ENCODE peak calls at places on chromosomes 3 and 15, in four cellular contexts. One of them, this sample, is unnamed. For H3K36me3, the result is how much of the 10 kb centered on the place peaks cover.

GRCh38 chr3:118987466-118987865 is 47.2 kb downstream of the IGSF11 start:
- DNase-seq in A673: peak
- DNase-seq in Panc1: no peak
- DNase-seq in body of pancreas: peak
- DNase-seq in this sample: peak

GRCh38 chr3:191328383-191328962 is 721 bp upstream of the CCDC50 start:
- DNase-seq in body of pancreas: no peak
- DNase-seq in A673: no peak
- DNase-seq in Panc1: no peak
- DNase-seq in this sample: no peak

GRCh38 chr3:174162550-174162949 is 696.6 kb upstream of the NAALADL2 start:
- DNase-seq in Panc1: no peak
- DNase-seq in A673: no peak
- DNase-seq in body of pancreas: no peak
- DNase-seq in this sample: no peak

GRCh38 chr3:110067527-110067926 is 730.2 kb upstream of the DPPA4 start:
- DNase-seq in body of pancreas: no peak
- DNase-seq in Panc1: no peak
- DNase-seq in A673: no peak
- DNase-seq in this sample: no peak

GRCh38 chr3:134419214-134419965 is 45.1 kb upstream of the AMOTL2 start:
- DNase-seq in body of pancreas: peak
- DNase-seq in A673: no peak
- DNase-seq in Panc1: no peak
- DNase-seq in this sample: no peak

GRCh38 chr3:56303508-56303907 is 164.8 kb downstream of the ERC2 start:
- DNase-seq in body of pancreas: no peak
- DNase-seq in A673: peak
- DNase-seq in Panc1: no peak
- DNase-seq in this sample: peak

GRCh38 chr3:126913524-126913923 is 69.4 kb upstream of the PLXNA1 start:
- DNase-seq in A673: no peak
- DNase-seq in body of pancreas: no peak
- DNase-seq in Panc1: no peak
- DNase-seq in this sample: no peak

GRCh38 chr3:69791919-69792399 is 52.7 kb downstream of the MITF start:
- DNase-seq in Panc1: no peak
- DNase-seq in A673: no peak
- DNase-seq in body of pancreas: no peak
- DNase-seq in this sample: no peak

GRCh38 chr3:47010910-47011309 is 31.4 kb downstream of the NBEAL2 start:
- DNase-seq in Panc1: no peak
- DNase-seq in body of pancreas: no peak
- DNase-seq in A673: no peak
- DNase-seq in this sample: no peak

GRCh38 chr3:44960387-44961026 is 15.5 kb downstream of the ZDHHC3 start:
- DNase-seq in A673: no peak
- DNase-seq in body of pancreas: no peak
- DNase-seq in Panc1: no peak
- DNase-seq in this sample: no peak

GRCh38 chr3:112979244-112979832 is 4.4 kb upstream of the CD200R1 start:
- DNase-seq in Panc1: no peak
- DNase-seq in body of pancreas: no peak
- DNase-seq in A673: peak
- DNase-seq in this sample: peak

GRCh38 chr3:127073931-127074820 is 91.3 kb downstream of the PLXNA1 start:
- DNase-seq in A673: no peak
- DNase-seq in body of pancreas: no peak
- DNase-seq in Panc1: no peak
- DNase-seq in this sample: no peak

GRCh38 chr3:17678116-17678741 is 64.2 kb downstream of the TBC1D5 start:
- DNase-seq in Panc1: no peak
- DNase-seq in body of pancreas: no peak
- DNase-seq in A673: no peak
- DNase-seq in this sample: no peak

GRCh38 chr3:22922317-22922716 is 280.8 kb upstream of the UBE2E2 start:
- DNase-seq in body of pancreas: no peak
- DNase-seq in A673: no peak
- DNase-seq in Panc1: no peak
- DNase-seq in this sample: no peak

GRCh38 chr3:130829575-130829947 is 64.3 kb upstream of the ATP2C1 start:
- DNase-seq in Panc1: no peak
- DNase-seq in A673: no peak
- DNase-seq in body of pancreas: no peak
- DNase-seq in this sample: no peak

DNA sequence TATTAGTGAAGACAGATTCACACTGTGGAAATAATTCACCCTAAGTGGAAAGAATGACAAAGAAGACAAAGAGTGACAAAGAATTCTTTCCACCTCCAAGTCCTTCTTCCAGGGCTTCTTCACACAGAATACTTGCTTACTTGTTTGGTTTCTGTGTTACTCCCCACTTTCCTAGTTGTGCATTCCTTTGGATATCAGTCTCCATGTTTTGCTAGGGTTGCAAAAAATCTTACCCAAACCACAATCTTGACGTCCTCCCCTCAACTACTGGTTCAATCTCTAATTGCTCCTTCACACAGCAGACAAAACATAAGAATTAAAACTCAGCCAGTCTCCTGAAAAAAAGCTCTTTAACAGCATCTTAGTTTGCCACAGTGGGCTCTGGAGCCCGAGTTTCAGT is 297.6 kb upstream of the CHRNA7 start:
- DNase-seq in Panc1: no peak
- DNase-seq in A673: no peak
- DNase-seq in body of pancreas: no peak
- DNase-seq in this sample: no peak
- H3K36me3 ChIP-seq in Panc1: under half
- H3K36me3 ChIP-seq in A673: under half
- H3K36me3 ChIP-seq in body of pancreas: under half
- H3K36me3 ChIP-seq in this sample: under half

GRCh38 chr3:15682766-15683165 is 81.2 kb downstream of the BTD start:
- DNase-seq in A673: no peak
- DNase-seq in Panc1: no peak
- DNase-seq in body of pancreas: no peak
- DNase-seq in this sample: no peak
- H3K36me3 ChIP-seq in A673: under half
- H3K36me3 ChIP-seq in Panc1: under half
- H3K36me3 ChIP-seq in body of pancreas: under half
- H3K36me3 ChIP-seq in this sample: under half

GRCh38 chr15:100847194-100847593 is 32.4 kb upstream of the ALDH1A3 start:
- DNase-seq in A673: no peak
- DNase-seq in Panc1: no peak
- DNase-seq in body of pancreas: no peak
- DNase-seq in this sample: no peak

GRCh38 chr15:100842756-100843730 is 36.6 kb upstream of the ALDH1A3 start:
- DNase-seq in Panc1: no peak
- DNase-seq in A673: no peak
- DNase-seq in body of pancreas: no peak
- DNase-seq in this sample: no peak

GRCh38 chr15:100844778-100845177 is 34.9 kb upstream of the ALDH1A3 start:
- DNase-seq in body of pancreas: no peak
- DNase-seq in A673: no peak
- DNase-seq in Panc1: no peak
- DNase-seq in this sample: no peak

GRCh38 chr15:100841426-100841825 is 38.2 kb upstream of the ALDH1A3 start:
- DNase-seq in Panc1: no peak
- DNase-seq in body of pancreas: no peak
- DNase-seq in A673: no peak
- DNase-seq in this sample: no peak

DNA sequence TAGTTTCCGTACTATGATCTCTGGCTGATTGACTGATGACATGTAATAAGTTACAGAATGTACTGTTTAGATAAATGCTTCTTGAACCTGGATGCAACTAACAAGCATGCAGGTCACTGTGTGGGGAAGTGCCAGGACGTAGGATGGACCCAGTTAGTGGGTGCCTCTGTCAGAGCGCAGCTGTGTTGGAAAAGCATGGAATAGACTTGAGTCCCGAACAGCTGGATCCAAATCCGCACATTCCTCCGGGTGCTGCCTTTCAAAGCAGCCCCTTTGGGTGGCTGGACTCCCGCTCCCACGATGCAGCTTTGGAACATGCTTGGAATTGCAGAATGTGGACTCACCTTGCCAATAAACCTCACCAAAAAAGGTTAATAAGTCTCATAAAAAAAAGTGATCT is 35.5 kb upstream of the ALDH1A3 start:
- DNase-seq in Panc1: no peak
- DNase-seq in A673: no peak
- DNase-seq in body of pancreas: no peak
- DNase-seq in this sample: no peak
- H3K36me3 ChIP-seq in Panc1: under half
- H3K36me3 ChIP-seq in A673: under half
- H3K36me3 ChIP-seq in body of pancreas: under half
- H3K36me3 ChIP-seq in this sample: under half

GRCh38 chr3:3141939-3142338 is 15.2 kb downstream of the TRNT1 start:
- DNase-seq in Panc1: no peak
- DNase-seq in body of pancreas: no peak
- DNase-seq in A673: no peak
- DNase-seq in this sample: no peak

GRCh38 chr3:3133490-3133889 is 6.8 kb downstream of the TRNT1 start:
- DNase-seq in A673: peak
- DNase-seq in Panc1: no peak
- DNase-seq in body of pancreas: no peak
- DNase-seq in this sample: no peak

GRCh38 chr3:3134750-3135448 is 8.2 kb downstream of the TRNT1 start:
- DNase-seq in A673: no peak
- DNase-seq in body of pancreas: no peak
- DNase-seq in Panc1: no peak
- DNase-seq in this sample: no peak

GRCh38 chr3:3137526-3137925 is 10.8 kb downstream of the TRNT1 start:
- DNase-seq in A673: no peak
- DNase-seq in body of pancreas: no peak
- DNase-seq in Panc1: no peak
- DNase-seq in this sample: no peak
- H3K36me3 ChIP-seq in A673: half or more
- H3K36me3 ChIP-seq in body of pancreas: under half
- H3K36me3 ChIP-seq in Panc1: under half
- H3K36me3 ChIP-seq in this sample: under half

GRCh38 chr15:66614456-66615174 is 48.8 kb upstream of the LCTL start:
- DNase-seq in body of pancreas: no peak
- DNase-seq in Panc1: no peak
- DNase-seq in A673: no peak
- DNase-seq in this sample: no peak
- H3K36me3 ChIP-seq in body of pancreas: under half
- H3K36me3 ChIP-seq in Panc1: under half
- H3K36me3 ChIP-seq in A673: under half
- H3K36me3 ChIP-seq in this sample: under half

GRCh38 chr15:51926808-51927207 is 44.8 kb downstream of the LEO1 start:
- DNase-seq in body of pancreas: no peak
- DNase-seq in Panc1: no peak
- DNase-seq in A673: no peak
- DNase-seq in this sample: no peak

GRCh38 chr15:51924146-51925068 is 47.2 kb downstream of the LEO1 start:
- DNase-seq in A673: peak
- DNase-seq in Panc1: no peak
- DNase-seq in body of pancreas: no peak
- DNase-seq in this sample: no peak
- H3K36me3 ChIP-seq in A673: under half
- H3K36me3 ChIP-seq in Panc1: under half
- H3K36me3 ChIP-seq in body of pancreas: under half
- H3K36me3 ChIP-seq in this sample: under half

DNA sequence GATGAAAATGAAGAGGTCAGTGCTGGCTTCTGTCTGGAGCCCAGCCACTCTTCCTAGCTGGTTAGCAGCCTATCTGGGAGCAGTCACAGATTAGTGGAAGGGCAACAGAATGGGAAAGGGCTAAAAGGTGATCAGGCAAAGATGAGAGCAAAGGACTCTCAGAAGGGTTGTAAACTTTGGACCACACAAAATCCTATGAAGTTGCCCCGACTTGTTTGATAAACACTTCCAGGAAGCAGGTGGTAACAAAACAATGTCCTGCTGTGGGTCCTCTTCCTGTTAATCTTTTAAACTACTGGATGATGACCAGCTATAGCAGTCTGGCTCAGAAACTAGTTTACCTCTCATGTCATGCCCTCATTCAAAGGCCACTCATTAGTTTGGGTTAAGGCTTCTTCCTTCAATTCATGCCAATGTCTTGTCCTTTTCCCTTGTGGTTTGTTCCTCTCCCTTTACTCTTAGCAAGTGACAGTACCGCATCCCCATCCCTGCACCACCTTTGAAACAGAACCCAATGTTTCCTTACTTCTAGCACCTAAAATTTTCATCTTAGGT is 19.2 kb downstream of the POLG start:
- DNase-seq in body of pancreas: no peak
- DNase-seq in Panc1: no peak
- DNase-seq in A673: no peak
- DNase-seq in this sample: no peak
- H3K36me3 ChIP-seq in body of pancreas: under half
- H3K36me3 ChIP-seq in Panc1: under half
- H3K36me3 ChIP-seq in A673: half or more
- H3K36me3 ChIP-seq in this sample: under half

This sample was measured in small intestine.